ENCODE peak calls at places on chromosomes 1 and 21, in four cellular contexts. One of them, this sample, is unnamed.

GRCh38 chr1:35319988-35320713 is 51.6 kb downstream of the ZMYM4 start:
- DNase-seq in mesendoderm: no peak
- DNase-seq in H9: no peak
- DNase-seq in mesenchymal stem cell: no peak
- DNase-seq in this sample: peak

GRCh38 chr1:152013664-152014237 is 20.1 kb upstream of the S100A10 start:
- DNase-seq in mesenchymal stem cell: peak
- DNase-seq in H9: peak
- DNase-seq in mesendoderm: peak
- DNase-seq in this sample: peak

GRCh38 chr1:211635602-211636205 is 39.7 kb downstream of the NEK2 start:
- DNase-seq in H9: no peak
- DNase-seq in mesendoderm: no peak
- DNase-seq in mesenchymal stem cell: no peak
- DNase-seq in this sample: peak

GRCh38 chr1:35633526-35633925 is 7.8 kb downstream of the PSMB2 start:
- DNase-seq in mesenchymal stem cell: no peak
- DNase-seq in H9: no peak
- DNase-seq in mesendoderm: no peak
- DNase-seq in this sample: no peak

GRCh38 chr1:210905944-210906453 is 227.9 kb downstream of the KCNH1 start:
- DNase-seq in H9: no peak
- DNase-seq in mesendoderm: peak
- DNase-seq in mesenchymal stem cell: no peak
- DNase-seq in this sample: no peak

GRCh38 chr1:69700770-69701169 is 133.0 kb downstream of the LRRC7 start:
- DNase-seq in H9: peak
- DNase-seq in mesenchymal stem cell: peak
- DNase-seq in mesendoderm: peak
- DNase-seq in this sample: peak

GRCh38 chr21:46208761-46209721 is 19.5 kb downstream of the LSS start:
- DNase-seq in mesendoderm: no peak
- DNase-seq in H9: no peak
- DNase-seq in mesenchymal stem cell: no peak
- DNase-seq in this sample: no peak

GRCh38 chr1:205088341-205088740 is 4.1 kb upstream of the TMEM81 start:
- DNase-seq in mesendoderm: no peak
- DNase-seq in H9: no peak
- DNase-seq in mesenchymal stem cell: no peak
- DNase-seq in this sample: peak

GRCh38 chr1:222387020-222387816 is 160.7 kb downstream of the HHIPL2 start:
- DNase-seq in mesendoderm: peak
- DNase-seq in H9: peak
- DNase-seq in mesenchymal stem cell: no peak
- DNase-seq in this sample: no peak

GRCh38 chr1:167469280-167469965 is 48.9 kb downstream of the CD247 start:
- DNase-seq in mesendoderm: no peak
- DNase-seq in mesenchymal stem cell: no peak
- DNase-seq in H9: no peak
- DNase-seq in this sample: no peak

GRCh38 chr1:201655910-201656669 is 117.2 kb downstream of the NAV1 start:
- DNase-seq in H9: no peak
- DNase-seq in mesenchymal stem cell: no peak
- DNase-seq in mesendoderm: no peak
- DNase-seq in this sample: no peak

GRCh38 chr21:44255519-44255981 is 6.1 kb downstream of the DNMT3L start:
- DNase-seq in H9: no peak
- DNase-seq in mesendoderm: peak
- DNase-seq in mesenchymal stem cell: peak
- DNase-seq in this sample: peak

GRCh38 chr1:228279011-228279721 is 71.3 kb downstream of the OBSCN start:
- DNase-seq in mesenchymal stem cell: no peak
- DNase-seq in H9: no peak
- DNase-seq in mesendoderm: no peak
- DNase-seq in this sample: no peak

GRCh38 chr21:46112731-46113215 is 14.9 kb downstream of the COL6A2 start:
- DNase-seq in mesenchymal stem cell: no peak
- DNase-seq in mesendoderm: no peak
- DNase-seq in H9: peak
- DNase-seq in this sample: no peak

GRCh38 chr1:40799351-40799867 is 15.8 kb downstream of the KCNQ4 start:
- DNase-seq in mesenchymal stem cell: no peak
- DNase-seq in H9: no peak
- DNase-seq in mesendoderm: no peak
- DNase-seq in this sample: peak

GRCh38 chr1:54221113-54221834 is 21.3 kb downstream of the MRPL37 start:
- DNase-seq in mesenchymal stem cell: no peak
- DNase-seq in H9: no peak
- DNase-seq in mesendoderm: no peak
- DNase-seq in this sample: no peak

GRCh38 chr1:214808845-214809460 is 206.0 kb downstream of the CENPF start:
- DNase-seq in mesenchymal stem cell: peak
- DNase-seq in H9: no peak
- DNase-seq in mesendoderm: peak
- DNase-seq in this sample: peak

GRCh38 chr1:243294723-243295121 is 38.9 kb downstream of the SDCCAG8 start:
- DNase-seq in mesenchymal stem cell: peak
- DNase-seq in H9: no peak
- DNase-seq in mesendoderm: no peak
- DNase-seq in this sample: peak

GRCh38 chr21:34857122-34857713 is 188.4 kb downstream of the CLIC6 start:
- DNase-seq in mesendoderm: no peak
- DNase-seq in mesenchymal stem cell: no peak
- DNase-seq in H9: no peak
- DNase-seq in this sample: no peak

GRCh38 chr1:228120351-228121091 is 11.4 kb upstream of the MRPL55 start:
- DNase-seq in mesendoderm: no peak
- DNase-seq in mesenchymal stem cell: no peak
- DNase-seq in H9: no peak
- DNase-seq in this sample: peak

GRCh38 chr1:161047436-161048420 is 2.0 kb upstream of the USF1 start:
- DNase-seq in H9: no peak
- DNase-seq in mesenchymal stem cell: no peak
- DNase-seq in mesendoderm: no peak
- DNase-seq in this sample: no peak

DNA sequence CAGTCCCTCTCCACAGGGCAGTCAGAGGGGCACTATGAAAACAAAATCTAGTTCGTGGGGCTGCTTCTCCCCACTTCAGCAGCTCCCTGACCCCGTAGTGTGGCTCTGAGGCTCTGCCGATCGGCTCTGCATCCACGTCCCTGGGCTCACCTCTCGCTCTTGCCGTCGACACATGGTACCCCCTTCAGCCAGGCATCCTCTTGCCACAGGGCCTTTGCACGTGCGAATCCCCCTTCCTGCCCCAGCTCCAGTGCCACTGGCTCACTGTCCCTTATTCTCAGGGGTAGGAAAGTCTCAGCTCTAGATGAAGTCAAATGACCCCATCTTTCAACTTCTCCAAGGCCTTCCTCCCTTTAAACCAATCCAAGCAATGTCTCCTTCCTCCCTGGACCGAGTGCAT is 72.7 kb downstream of the KLHDC7A start:
- DNase-seq in mesendoderm: no peak
- DNase-seq in H9: no peak
- DNase-seq in mesenchymal stem cell: no peak
- DNase-seq in this sample: no peak
- H2BK15ac ChIP-seq in mesendoderm: no peak
- H2BK15ac ChIP-seq in H9: no peak
- H2BK15ac ChIP-seq in mesenchymal stem cell: no peak
- H2BK15ac ChIP-seq in this sample: no peak

GRCh38 chr1:48219803-48220202 is 2.7 kb upstream of the SLC5A9 start:
- DNase-seq in mesendoderm: no peak
- DNase-seq in mesenchymal stem cell: no peak
- DNase-seq in H9: no peak
- DNase-seq in this sample: no peak
- H2BK15ac ChIP-seq in mesendoderm: no peak
- H2BK15ac ChIP-seq in mesenchymal stem cell: no peak
- H2BK15ac ChIP-seq in H9: no peak
- H2BK15ac ChIP-seq in this sample: no peak

GRCh38 chr1:181620183-181620582 is 136.9 kb downstream of the CACNA1E start:
- DNase-seq in mesenchymal stem cell: no peak
- DNase-seq in H9: no peak
- DNase-seq in mesendoderm: no peak
- DNase-seq in this sample: no peak
- H2BK15ac ChIP-seq in mesenchymal stem cell: no peak
- H2BK15ac ChIP-seq in H9: no peak
- H2BK15ac ChIP-seq in mesendoderm: no peak
- H2BK15ac ChIP-seq in this sample: no peak

GRCh38 chr1:119083479-119083878 is 57.0 kb downstream of the WARS2 start:
- DNase-seq in mesendoderm: no peak
- DNase-seq in mesenchymal stem cell: no peak
- DNase-seq in H9: no peak
- DNase-seq in this sample: no peak
- H2BK15ac ChIP-seq in mesendoderm: no peak
- H2BK15ac ChIP-seq in mesenchymal stem cell: no peak
- H2BK15ac ChIP-seq in H9: no peak
- H2BK15ac ChIP-seq in this sample: no peak

GRCh38 chr1:15362737-15363128 is 47.0 kb upstream of the EFHD2 start:
- DNase-seq in H9: no peak
- DNase-seq in mesendoderm: no peak
- DNase-seq in mesenchymal stem cell: no peak
- DNase-seq in this sample: no peak
- H2BK15ac ChIP-seq in H9: no peak
- H2BK15ac ChIP-seq in mesendoderm: no peak
- H2BK15ac ChIP-seq in mesenchymal stem cell: no peak
- H2BK15ac ChIP-seq in this sample: no peak

GRCh38 chr1:156503672-156504055 is 3.1 kb upstream of the MEF2D start:
- DNase-seq in mesenchymal stem cell: peak
- DNase-seq in mesendoderm: no peak
- DNase-seq in H9: no peak
- DNase-seq in this sample: peak

GRCh38 chr1:156504062-156504813 is 3.7 kb upstream of the MEF2D start:
- DNase-seq in mesenchymal stem cell: peak
- DNase-seq in mesendoderm: no peak
- DNase-seq in H9: no peak
- DNase-seq in this sample: peak

GRCh38 chr1:156506450-156506849 is 5.9 kb upstream of the MEF2D start:
- DNase-seq in mesenchymal stem cell: no peak
- DNase-seq in H9: no peak
- DNase-seq in mesendoderm: no peak
- DNase-seq in this sample: no peak

GRCh38 chr1:156504821-156505678 is 4.5 kb upstream of the MEF2D start:
- DNase-seq in mesenchymal stem cell: peak
- DNase-seq in H9: peak
- DNase-seq in mesendoderm: peak
- DNase-seq in this sample: peak

DNA sequence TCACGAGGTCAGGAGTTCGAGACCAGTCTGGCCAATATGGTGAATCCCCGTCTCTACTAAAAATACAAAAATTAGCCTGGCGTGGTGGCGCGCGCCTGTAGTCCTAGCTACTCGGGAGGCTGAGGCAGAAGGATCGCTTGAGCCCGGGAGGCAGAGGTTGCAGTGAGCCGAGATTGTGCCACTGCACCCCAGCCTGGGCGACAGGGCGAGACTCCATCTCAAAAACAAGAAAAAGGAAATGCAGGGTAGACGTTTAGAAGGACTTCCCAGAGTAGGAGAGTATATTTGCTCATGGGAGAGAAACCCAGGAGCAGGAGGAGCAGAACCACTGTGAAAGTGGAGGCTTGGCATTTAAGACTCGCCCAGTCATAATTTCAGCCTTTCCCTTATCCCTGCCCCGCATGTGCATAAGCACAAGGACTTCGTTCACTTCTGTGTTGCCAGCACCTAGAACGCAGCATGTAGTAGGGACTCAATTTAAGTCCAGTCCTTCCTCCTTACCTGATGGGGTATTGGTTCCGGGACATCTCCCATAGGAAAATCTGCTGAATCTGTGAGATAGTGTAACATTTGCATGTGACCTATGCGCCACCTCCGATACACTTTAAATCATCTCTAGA is 5.2 kb upstream of the MEF2D start:
- DNase-seq in mesenchymal stem cell: no peak
- DNase-seq in mesendoderm: no peak
- DNase-seq in H9: no peak
- DNase-seq in this sample: no peak
- H2BK15ac ChIP-seq in mesenchymal stem cell: no peak
- H2BK15ac ChIP-seq in mesendoderm: no peak
- H2BK15ac ChIP-seq in H9: no peak
- H2BK15ac ChIP-seq in this sample: peak

DNA sequence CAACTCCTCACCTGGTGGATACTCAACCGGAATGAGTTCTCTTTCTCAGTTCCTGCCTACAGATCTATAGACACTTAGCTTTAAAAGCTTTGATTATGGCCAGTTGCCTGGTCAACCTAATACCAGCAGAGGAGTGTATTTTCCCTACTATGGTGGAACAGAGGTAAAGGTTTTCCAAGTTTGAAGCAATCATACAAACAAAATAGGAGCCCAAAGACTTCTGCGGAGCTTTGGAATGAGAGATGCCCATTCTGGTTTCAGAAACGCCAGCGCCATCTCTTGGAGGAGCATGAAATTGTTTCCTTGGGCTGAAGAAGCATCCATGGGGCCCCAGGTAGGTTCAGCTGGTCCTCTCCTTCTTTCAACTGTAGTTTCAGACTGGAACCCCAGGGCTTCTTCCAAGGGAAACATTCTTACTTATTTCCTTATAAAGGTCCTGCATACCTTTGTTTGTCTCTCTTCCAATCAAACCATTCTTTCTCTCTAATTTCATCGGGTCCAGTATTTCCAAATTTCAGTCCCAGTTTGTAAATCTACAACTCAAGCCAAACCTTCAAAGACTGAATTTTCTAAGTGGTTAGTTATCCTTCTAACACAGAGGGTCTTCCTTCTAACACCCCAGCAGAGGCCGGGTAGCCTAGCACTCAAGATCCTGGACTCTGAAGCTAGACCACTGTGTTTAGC is 95.9 kb downstream of the KCNJ15 start:
- DNase-seq in mesendoderm: peak
- DNase-seq in mesenchymal stem cell: peak
- DNase-seq in H9: peak
- DNase-seq in this sample: peak
- H2BK15ac ChIP-seq in mesendoderm: no peak
- H2BK15ac ChIP-seq in mesenchymal stem cell: no peak
- H2BK15ac ChIP-seq in H9: no peak
- H2BK15ac ChIP-seq in this sample: peak

DNA sequence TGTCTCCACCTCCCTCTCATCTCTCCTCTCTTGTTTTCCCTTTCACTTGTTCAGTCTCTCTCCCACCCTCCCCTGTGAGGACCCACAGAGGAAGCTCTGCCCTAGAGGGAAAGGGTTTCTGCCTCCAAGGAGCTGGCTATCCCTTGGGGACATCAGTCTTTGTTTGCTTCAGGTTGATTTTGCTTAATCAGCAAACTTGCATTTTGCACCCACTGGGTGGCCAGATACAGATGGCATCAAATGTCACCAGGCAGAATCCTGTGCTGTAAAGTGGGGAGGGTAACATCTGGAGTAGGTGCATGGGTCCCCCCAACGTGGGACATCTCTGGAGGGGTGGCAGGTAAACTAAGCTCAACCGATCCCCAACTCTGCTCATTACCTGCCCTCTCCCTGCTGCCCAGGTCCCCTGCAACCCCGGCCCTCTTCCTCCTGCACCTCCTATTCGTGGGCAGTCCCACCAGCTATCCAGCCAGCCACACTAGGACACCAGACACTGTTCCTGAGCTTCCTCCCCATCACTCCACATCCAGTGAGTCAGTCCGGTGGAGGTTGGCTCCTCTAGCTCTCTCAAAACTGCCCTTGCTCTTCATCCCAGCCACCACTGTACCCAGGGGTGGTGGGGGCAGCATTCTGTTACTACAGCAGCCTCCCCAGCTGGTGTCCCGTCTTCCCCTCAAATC is 123.3 kb downstream of the KCNN3 start:
- DNase-seq in H9: no peak
- DNase-seq in mesenchymal stem cell: no peak
- DNase-seq in mesendoderm: no peak
- DNase-seq in this sample: no peak
- H2BK15ac ChIP-seq in H9: no peak
- H2BK15ac ChIP-seq in mesenchymal stem cell: peak
- H2BK15ac ChIP-seq in mesendoderm: no peak
- H2BK15ac ChIP-seq in this sample: no peak

This sample was measured in IMR-90.